ENCODE peak calls at places on chromosomes 6 and 20, in seven cellular contexts. S is H9, A is H1, C is IMR-90, H is mesenchymal stem cell, N is mesendoderm, G is trophoblast cell. J is an unnamed sample.

GRCh38 chr6:137051790-137052472 is 7.2 kb upstream of the IL20RA start:
- DNase-seq in C (peak), S (no peak), N (no peak), H (peak), G (peak), A (no peak), J (no peak)

GRCh38 chr6:35733633-35734032 is 3.2 kb upstream of the ARMC12 start:
- DNase-seq in C (no peak), G (no peak), H (no peak), A (no peak), S (no peak), N (no peak), J (no peak)

GRCh38 chr6:148146717-148147116 is 195.9 kb upstream of the SASH1 start:
- DNase-seq in C (peak), S (no peak), N (peak), H (no peak), G (no peak), A (no peak), J (no peak)

GRCh38 chr20:46784450-46785127 is 75.1 kb downstream of the SLC2A10 start:
- DNase-seq in H (no peak), C (peak), S (no peak), N (no peak), A (no peak), G (no peak), J (no peak)

GRCh38 chr20:47189060-47189459 is 167.4 kb downstream of the ZMYND8 start:
- DNase-seq in H (no peak), N (no peak), C (no peak), G (no peak), A (no peak), S (no peak), J (no peak)

GRCh38 chr20:14677455-14677854 is 340.0 kb upstream of the FLRT3 start:
- DNase-seq in N (peak), C (no peak), A (no peak), H (no peak), G (no peak), S (no peak), J (no peak)

GRCh38 chr20:24634855-24635254 is 165.4 kb downstream of the SYNDIG1 start:
- DNase-seq in A (peak), N (peak), G (no peak), C (peak), S (peak), H (peak), J (no peak)

GRCh38 chr6:91105532-91105931 is 518.7 kb upstream of the MAP3K7 start:
- DNase-seq in S (no peak), C (no peak), N (no peak), H (no peak), A (no peak), G (no peak), J (no peak)

GRCh38 chr6:165231581-165232276 is 77.7 kb downstream of the C6orf118 start:
- DNase-seq in A (no peak), S (no peak), C (no peak), G (peak), N (peak), H (peak), J (no peak)

GRCh38 chr20:1125266-1125665 is 6.9 kb downstream of the PSMF1 start:
- DNase-seq in S (no peak), G (no peak), N (no peak), A (no peak), H (no peak), C (no peak), J (no peak)

GRCh38 chr6:87501809-87502572 is 29.2 kb downstream of the SLC35A1 start:
- DNase-seq in C (no peak), G (no peak), N (no peak), S (no peak), A (no peak), H (no peak), J (no peak)

GRCh38 chr6:36355819-36356218 is 19.1 kb upstream of the BNIP5 start:
- DNase-seq in C (no peak), A (no peak), H (no peak), G (no peak), S (no peak), N (no peak), J (no peak)

GRCh38 chr6:95574811-95575210 is 2.5 kb upstream of the MANEA start:
- DNase-seq in N (no peak), C (peak), H (peak), G (peak), S (no peak), A (no peak), J (no peak)
- H2AK5ac ChIP-seq in N (no peak), C (no peak), H (no peak), G (no peak), S (no peak), A (no peak), J (no peak)

DNA sequence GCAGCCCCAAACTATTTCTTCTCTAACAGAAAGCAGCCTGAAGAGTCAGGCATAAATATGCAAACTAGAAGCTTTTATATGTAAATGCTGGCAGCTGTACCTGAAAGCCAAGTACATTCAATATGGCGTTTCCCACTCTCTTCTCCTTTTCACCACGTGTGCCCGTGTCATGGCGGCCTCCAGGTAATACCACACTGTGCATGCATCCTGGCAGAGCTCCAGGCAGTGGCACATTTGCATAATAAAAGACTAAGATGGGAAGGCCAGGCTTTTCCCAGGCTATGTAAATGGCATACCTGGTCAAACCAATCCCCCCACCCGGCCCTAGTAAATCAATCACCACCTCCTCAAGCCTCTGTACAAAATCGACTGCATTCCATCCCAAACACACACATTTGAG is 120.6 kb downstream of the MMUT start:
- DNase-seq in A (peak), G (no peak), N (peak), H (no peak), S (peak), C (no peak), J (no peak)
- H2AK5ac ChIP-seq in A (peak), G (no peak), N (no peak), H (no peak), S (no peak), C (no peak), J (no peak)

DNA sequence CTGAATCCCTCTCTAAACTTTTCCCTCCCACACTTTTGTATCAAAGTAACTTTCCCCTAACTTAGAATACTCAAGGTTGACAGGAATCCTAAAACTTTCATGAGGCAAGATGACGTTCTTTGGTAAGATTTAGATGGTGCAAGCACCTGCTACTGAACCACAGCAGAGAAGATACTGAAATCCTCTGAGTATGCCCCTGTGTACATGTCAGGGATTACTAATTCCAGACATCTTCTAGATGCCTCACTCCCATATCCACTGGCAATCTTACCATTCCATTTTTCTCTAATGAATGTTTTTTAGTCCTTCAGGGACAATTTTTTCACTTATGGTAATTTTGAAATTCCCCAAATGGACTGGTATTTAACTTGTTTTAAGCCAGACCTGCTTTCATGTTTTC is 9.1 kb downstream of the APOBEC2 start:
- DNase-seq in N (no peak), S (no peak), G (peak), H (no peak), C (no peak), A (no peak), J (no peak)
- H2AK5ac ChIP-seq in N (no peak), S (no peak), G (no peak), H (no peak), C (no peak), A (no peak), J (no peak)

GRCh38 chr6:2957696-2958330 is 13.6 kb downstream of the SERPINB6 start:
- DNase-seq in G (no peak), S (no peak), H (no peak), C (no peak), A (no peak), N (no peak), J (no peak)
- H2AK5ac ChIP-seq in G (no peak), S (no peak), H (no peak), C (peak), A (peak), N (no peak), J (peak)

DNA sequence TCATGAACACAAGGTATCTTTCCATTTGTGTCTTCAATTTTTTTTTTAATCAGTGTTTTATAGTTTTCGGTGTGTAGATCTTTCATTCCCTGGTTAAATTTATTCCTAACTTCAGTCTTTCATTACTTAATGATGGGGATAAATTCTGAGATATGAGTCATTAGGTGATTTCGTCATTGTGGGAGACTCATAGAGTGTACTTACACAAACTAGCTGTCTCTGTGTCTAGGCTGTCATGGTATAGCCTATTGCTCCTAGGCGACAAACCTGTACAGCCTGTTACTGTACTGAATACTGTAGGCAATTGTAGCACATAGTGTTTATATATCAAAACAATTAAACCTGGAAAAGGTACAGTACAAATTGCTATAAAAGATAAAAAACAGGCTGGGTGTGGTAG is 42.1 kb downstream of the SMAP1 start:
- DNase-seq in H (peak), S (no peak), C (peak), A (no peak), G (peak), N (no peak), J (no peak)
- H2AK5ac ChIP-seq in H (no peak), S (no peak), C (no peak), A (no peak), G (no peak), N (no peak), J (no peak)

DNA sequence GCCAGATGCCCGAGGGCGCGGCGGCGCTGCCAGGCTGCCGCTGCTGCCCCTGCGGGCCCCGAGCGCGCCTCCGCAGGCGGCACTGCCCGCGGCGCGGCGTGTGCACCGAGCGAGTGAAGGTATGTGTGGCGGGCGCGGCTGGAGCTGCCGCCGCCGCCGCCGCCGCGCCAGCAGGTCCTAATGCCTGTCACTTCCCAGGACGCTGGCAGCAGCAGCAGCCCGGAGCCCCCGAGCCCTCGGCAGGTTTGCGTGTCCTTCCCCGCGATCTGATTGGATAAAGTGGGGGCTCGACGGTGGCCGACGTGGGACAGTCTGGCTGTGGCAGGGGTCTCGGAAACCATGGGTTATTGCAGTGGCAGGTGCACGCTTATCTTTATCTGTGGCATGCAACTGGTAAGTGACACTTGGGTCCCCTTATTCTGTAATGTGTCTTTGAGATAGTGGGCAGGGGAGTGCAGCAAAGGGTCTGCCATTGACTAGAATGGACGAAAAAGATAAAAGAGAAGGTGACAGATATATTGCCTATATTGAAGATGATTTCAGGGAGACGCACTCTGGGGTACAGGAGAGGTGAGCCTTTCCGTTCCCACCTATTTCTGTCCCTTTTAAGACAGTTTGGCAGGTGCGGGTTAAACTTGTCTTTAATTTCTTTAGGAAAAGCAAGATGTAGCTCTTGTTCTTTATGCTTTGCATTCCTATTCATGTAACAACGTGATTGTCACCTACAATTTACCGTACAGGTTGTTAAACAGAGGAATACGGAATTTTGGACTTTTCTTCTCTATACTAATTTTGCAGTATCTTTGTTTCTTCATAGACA is at the start of gene NKAIN2:
- DNase-seq in H (peak), G (peak), S (peak), N (peak), A (peak), C (no peak), J (peak)
- H2AK5ac ChIP-seq in H (no peak), G (no peak), S (no peak), N (no peak), A (no peak), C (no peak), J (no peak)

DNA sequence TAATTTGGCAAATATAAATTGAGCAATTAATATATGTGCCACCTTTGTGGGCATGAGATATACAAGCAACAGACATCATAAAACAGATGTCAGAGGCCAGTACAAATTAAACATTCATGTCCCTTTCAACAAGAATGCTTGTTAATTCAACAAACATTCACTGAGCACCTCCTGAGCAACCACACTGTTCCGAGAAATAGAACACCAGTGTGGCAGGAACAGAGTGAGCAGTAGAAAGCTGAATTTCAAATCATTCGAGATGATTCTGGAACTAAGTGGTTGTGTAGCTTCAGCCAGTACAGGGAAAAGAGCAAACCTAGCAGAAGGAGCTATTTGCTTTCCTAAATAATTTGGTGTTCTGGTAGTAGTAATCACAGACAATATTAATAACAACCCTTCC is 227.7 kb downstream of the CBLN4 start:
- DNase-seq in C (no peak), A (no peak), S (no peak), N (no peak), H (no peak), G (no peak), J (no peak)
- H2AK5ac ChIP-seq in C (no peak), A (no peak), S (no peak), N (no peak), H (no peak), G (no peak), J (no peak)

DNA sequence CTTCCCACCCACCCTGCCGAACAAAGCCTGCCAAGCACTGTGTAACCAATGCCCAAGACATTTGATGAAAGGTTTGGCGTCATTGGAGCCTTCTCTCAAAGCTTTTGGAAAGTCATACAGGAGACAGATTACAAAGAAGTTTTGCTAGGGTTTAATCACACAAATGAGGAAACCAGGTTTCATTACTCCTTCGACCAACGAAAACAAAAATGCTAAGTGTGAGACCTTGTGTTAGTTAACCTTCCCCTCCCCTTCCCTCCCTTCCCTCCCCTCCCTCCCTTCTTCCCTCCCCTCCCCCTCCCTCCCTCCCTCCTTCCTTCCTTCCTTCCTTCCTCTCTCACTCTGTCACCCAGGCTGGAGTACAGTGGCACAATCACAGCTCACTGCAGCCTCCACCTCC is 96.1 kb upstream of the CD83 start:
- DNase-seq in H (no peak), G (no peak), C (no peak), A (no peak), N (no peak), S (no peak), J (no peak)
- H2AK5ac ChIP-seq in H (no peak), G (no peak), C (peak), A (no peak), N (no peak), S (no peak), J (no peak)

DNA sequence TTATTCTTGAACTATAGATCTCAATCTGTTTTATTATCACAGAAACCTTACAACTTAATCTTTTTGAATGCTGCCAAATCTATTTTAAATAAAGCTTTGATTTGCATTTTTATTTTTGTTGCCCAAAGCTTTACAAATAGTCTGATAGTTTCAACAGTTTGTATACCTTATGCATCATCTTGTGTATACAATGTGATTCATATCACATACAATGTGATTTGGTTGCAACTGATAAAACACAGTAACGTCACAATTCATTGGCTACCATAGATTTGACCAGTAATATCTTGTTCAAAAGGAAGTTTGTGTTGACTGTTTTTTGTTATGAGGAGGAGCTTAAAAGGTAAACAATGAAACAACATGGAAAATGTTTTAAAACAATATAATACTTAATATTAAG is 110.9 kb downstream of the EYA4 start:
- DNase-seq in A (no peak), C (peak), S (no peak), H (no peak), N (no peak), G (no peak), J (no peak)
- H2AK5ac ChIP-seq in A (no peak), C (no peak), S (no peak), H (no peak), N (no peak), G (no peak), J (no peak)

GRCh38 chr6:100488231-100488630 is 23.5 kb upstream of the SIM1 start:
- DNase-seq in G (no peak), N (no peak), H (no peak), A (no peak), C (no peak), S (no peak), J (no peak)
- H2AK5ac ChIP-seq in G (no peak), N (no peak), H (no peak), A (no peak), C (no peak), S (no peak), J (no peak)